ENCODE peak calls at places on chromosomes 12 and 14, in ten cellular contexts. One of them, this sample, is unnamed.

GRCh38 chr12:120402217-120402616 is 33.3 kb upstream of the MSI1 start:
- DNase-seq in ecto neural progenitor cell: peak
- DNase-seq in stimulated activated CD8-positive, alpha-beta memory T cell treated with anti-CD3 and anti-CD28 coated beads, Interleukin-2, amount 100 ng/mL, for 1 hour: no peak
- DNase-seq in fibroblast of the conjunctiva: no peak
- DNase-seq in left lobe of liver: no peak
- DNase-seq in AG09319: no peak
- DNase-seq in stromal cell of bone marrow: no peak
- DNase-seq in NCI-H1417: no peak
- DNase-seq in A549: no peak
- DNase-seq in foreskin fibroblast: peak
- DNase-seq in this sample: peak

GRCh38 chr12:26156996-26157395 is 32.2 kb upstream of the BHLHE41 start:
- DNase-seq in ecto neural progenitor cell: no peak
- DNase-seq in stimulated activated CD8-positive, alpha-beta memory T cell treated with anti-CD3 and anti-CD28 coated beads, Interleukin-2, amount 100 ng/mL, for 1 hour: no peak
- DNase-seq in fibroblast of the conjunctiva: no peak
- DNase-seq in left lobe of liver: no peak
- DNase-seq in AG09319: no peak
- DNase-seq in stromal cell of bone marrow: no peak
- DNase-seq in NCI-H1417: no peak
- DNase-seq in A549: no peak
- DNase-seq in foreskin fibroblast: no peak
- DNase-seq in this sample: no peak

GRCh38 chr12:90858261-90858660 is 96.7 kb downstream of the CCER1 start:
- DNase-seq in ecto neural progenitor cell: no peak
- DNase-seq in stimulated activated CD8-positive, alpha-beta memory T cell treated with anti-CD3 and anti-CD28 coated beads, Interleukin-2, amount 100 ng/mL, for 1 hour: no peak
- DNase-seq in fibroblast of the conjunctiva: no peak
- DNase-seq in left lobe of liver: no peak
- DNase-seq in AG09319: no peak
- DNase-seq in stromal cell of bone marrow: no peak
- DNase-seq in NCI-H1417: peak
- DNase-seq in A549: no peak
- DNase-seq in foreskin fibroblast: peak
- DNase-seq in this sample: no peak

GRCh38 chr12:108583971-108584370 is 13.9 kb downstream of the TMEM119 start:
- DNase-seq in ecto neural progenitor cell: no peak
- DNase-seq in stimulated activated CD8-positive, alpha-beta memory T cell treated with anti-CD3 and anti-CD28 coated beads, Interleukin-2, amount 100 ng/mL, for 1 hour: no peak
- DNase-seq in fibroblast of the conjunctiva: no peak
- DNase-seq in left lobe of liver: no peak
- DNase-seq in AG09319: no peak
- DNase-seq in stromal cell of bone marrow: no peak
- DNase-seq in NCI-H1417: peak
- DNase-seq in A549: no peak
- DNase-seq in foreskin fibroblast: peak
- DNase-seq in this sample: peak

GRCh38 chr14:51715742-51716141 is 64.0 kb downstream of the FRMD6 start:
- DNase-seq in ecto neural progenitor cell: no peak
- DNase-seq in stimulated activated CD8-positive, alpha-beta memory T cell treated with anti-CD3 and anti-CD28 coated beads, Interleukin-2, amount 100 ng/mL, for 1 hour: no peak
- DNase-seq in fibroblast of the conjunctiva: no peak
- DNase-seq in left lobe of liver: no peak
- DNase-seq in AG09319: no peak
- DNase-seq in stromal cell of bone marrow: no peak
- DNase-seq in NCI-H1417: no peak
- DNase-seq in A549: no peak
- DNase-seq in foreskin fibroblast: no peak
- DNase-seq in this sample: no peak

GRCh38 chr12:43151406-43152080 is 400.5 kb downstream of the ADAMTS20 start:
- DNase-seq in ecto neural progenitor cell: no peak
- DNase-seq in stimulated activated CD8-positive, alpha-beta memory T cell treated with anti-CD3 and anti-CD28 coated beads, Interleukin-2, amount 100 ng/mL, for 1 hour: no peak
- DNase-seq in fibroblast of the conjunctiva: no peak
- DNase-seq in left lobe of liver: no peak
- DNase-seq in AG09319: peak
- DNase-seq in stromal cell of bone marrow: peak
- DNase-seq in NCI-H1417: no peak
- DNase-seq in A549: no peak
- DNase-seq in foreskin fibroblast: peak
- DNase-seq in this sample: no peak

GRCh38 chr12:127125607-127126259 is 1141.2 kb upstream of the TMEM132C start:
- DNase-seq in ecto neural progenitor cell: no peak
- DNase-seq in stimulated activated CD8-positive, alpha-beta memory T cell treated with anti-CD3 and anti-CD28 coated beads, Interleukin-2, amount 100 ng/mL, for 1 hour: no peak
- DNase-seq in fibroblast of the conjunctiva: peak
- DNase-seq in left lobe of liver: no peak
- DNase-seq in AG09319: peak
- DNase-seq in stromal cell of bone marrow: peak
- DNase-seq in NCI-H1417: no peak
- DNase-seq in A549: peak
- DNase-seq in foreskin fibroblast: peak
- DNase-seq in this sample: no peak

GRCh38 chr12:19138551-19139344 is 9.2 kb downstream of the PLEKHA5 start:
- DNase-seq in ecto neural progenitor cell: no peak
- DNase-seq in stimulated activated CD8-positive, alpha-beta memory T cell treated with anti-CD3 and anti-CD28 coated beads, Interleukin-2, amount 100 ng/mL, for 1 hour: no peak
- DNase-seq in fibroblast of the conjunctiva: no peak
- DNase-seq in left lobe of liver: no peak
- DNase-seq in AG09319: no peak
- DNase-seq in stromal cell of bone marrow: no peak
- DNase-seq in NCI-H1417: no peak
- DNase-seq in A549: no peak
- DNase-seq in foreskin fibroblast: no peak
- DNase-seq in this sample: no peak

GRCh38 chr12:58530421-58531067 is 389.8 kb downstream of the LRIG3 start:
- DNase-seq in ecto neural progenitor cell: no peak
- DNase-seq in stimulated activated CD8-positive, alpha-beta memory T cell treated with anti-CD3 and anti-CD28 coated beads, Interleukin-2, amount 100 ng/mL, for 1 hour: no peak
- DNase-seq in fibroblast of the conjunctiva: peak
- DNase-seq in left lobe of liver: no peak
- DNase-seq in AG09319: peak
- DNase-seq in stromal cell of bone marrow: peak
- DNase-seq in NCI-H1417: no peak
- DNase-seq in A549: no peak
- DNase-seq in foreskin fibroblast: peak
- DNase-seq in this sample: peak

GRCh38 chr14:21612324-21612723 is 22.4 kb downstream of the OR10G2 start:
- DNase-seq in ecto neural progenitor cell: no peak
- DNase-seq in stimulated activated CD8-positive, alpha-beta memory T cell treated with anti-CD3 and anti-CD28 coated beads, Interleukin-2, amount 100 ng/mL, for 1 hour: no peak
- DNase-seq in fibroblast of the conjunctiva: no peak
- DNase-seq in left lobe of liver: no peak
- DNase-seq in AG09319: no peak
- DNase-seq in stromal cell of bone marrow: no peak
- DNase-seq in NCI-H1417: no peak
- DNase-seq in A549: no peak
- DNase-seq in foreskin fibroblast: no peak
- DNase-seq in this sample: no peak